ENCODE peak calls at places on chromosomes 16 and 17, in four cellular contexts. One of them, this sample, is unnamed.

GRCh38 chr16:64841071-64841470 is 280.8 kb downstream of the CDH11 start:
- DNase-seq in NCI-H146: no peak
- DNase-seq in frontal cortex: no peak
- DNase-seq in LoVo: no peak
- DNase-seq in this sample: no peak

GRCh38 chr16:48125888-48126287 is 29.9 kb downstream of the ABCC12 start:
- DNase-seq in frontal cortex: no peak
- DNase-seq in LoVo: no peak
- DNase-seq in NCI-H146: no peak
- DNase-seq in this sample: no peak

GRCh38 chr16:88635671-88636070 is 2.7 kb upstream of the IL17C start:
- DNase-seq in LoVo: no peak
- DNase-seq in NCI-H146: no peak
- DNase-seq in frontal cortex: no peak
- DNase-seq in this sample: peak

GRCh38 chr17:37476431-37477130 is 13.1 kb upstream of the DUSP14 start:
- DNase-seq in frontal cortex: no peak
- DNase-seq in LoVo: peak
- DNase-seq in NCI-H146: no peak
- DNase-seq in this sample: no peak

GRCh38 chr17:58447039-58447975 is 30.0 kb upstream of the RNF43 start:
- DNase-seq in LoVo: peak
- DNase-seq in NCI-H146: peak
- DNase-seq in frontal cortex: peak
- DNase-seq in this sample: peak

GRCh38 chr16:57615813-57616212 is 12.6 kb upstream of the ADGRG1 start:
- DNase-seq in frontal cortex: no peak
- DNase-seq in LoVo: no peak
- DNase-seq in NCI-H146: no peak
- DNase-seq in this sample: no peak

GRCh38 chr16:81634380-81635121 is 144.5 kb upstream of the PLCG2 start:
- DNase-seq in LoVo: no peak
- DNase-seq in NCI-H146: peak
- DNase-seq in frontal cortex: no peak
- DNase-seq in this sample: peak

GRCh38 chr17:70074991-70075390 is at the start of gene KCNJ16:
- DNase-seq in frontal cortex: no peak
- DNase-seq in LoVo: no peak
- DNase-seq in NCI-H146: no peak
- DNase-seq in this sample: peak

GRCh38 chr16:75695708-75696107 is 5.6 kb downstream of the DUXB start:
- DNase-seq in NCI-H146: peak
- DNase-seq in LoVo: no peak
- DNase-seq in frontal cortex: no peak
- DNase-seq in this sample: no peak

GRCh38 chr17:65408050-65408449 is 153.4 kb downstream of the AXIN2 start:
- DNase-seq in NCI-H146: no peak
- DNase-seq in LoVo: no peak
- DNase-seq in frontal cortex: no peak
- DNase-seq in this sample: no peak

GRCh38 chr16:381788-382717 is at the start of gene PGAP6:
- DNase-seq in LoVo: peak
- DNase-seq in frontal cortex: peak
- DNase-seq in NCI-H146: peak
- DNase-seq in this sample: peak

GRCh38 chr16:81446318-81447275 is 2.0 kb downstream of the CMIP start:
- DNase-seq in NCI-H146: peak
- DNase-seq in LoVo: no peak
- DNase-seq in frontal cortex: no peak
- DNase-seq in this sample: peak

GRCh38 chr16:75726390-75726789 is at the start of gene CPHXL:
- DNase-seq in LoVo: no peak
- DNase-seq in frontal cortex: no peak
- DNase-seq in NCI-H146: no peak
- DNase-seq in this sample: no peak

GRCh38 chr16:67336111-67336510 is 9.5 kb downstream of the LRRC36 start:
- DNase-seq in frontal cortex: no peak
- DNase-seq in NCI-H146: no peak
- DNase-seq in LoVo: no peak
- DNase-seq in this sample: no peak

GRCh38 chr17:27848941-27849340 is 44.2 kb downstream of the LYRM9 start:
- DNase-seq in frontal cortex: no peak
- DNase-seq in LoVo: no peak
- DNase-seq in NCI-H146: no peak
- DNase-seq in this sample: peak

GRCh38 chr16:58026139-58026704 is 668 bp downstream of the MMP15 start:
- DNase-seq in frontal cortex: peak
- DNase-seq in LoVo: peak
- DNase-seq in NCI-H146: peak
- DNase-seq in this sample: no peak

GRCh38 chr17:14488958-14489550 is 188.2 kb downstream of the HS3ST3B1 start:
- DNase-seq in LoVo: no peak
- DNase-seq in frontal cortex: no peak
- DNase-seq in NCI-H146: no peak
- DNase-seq in this sample: no peak

GRCh38 chr16:68128577-68129305 is 43.6 kb downstream of the NFATC3 start:
- DNase-seq in NCI-H146: no peak
- DNase-seq in frontal cortex: no peak
- DNase-seq in LoVo: no peak
- DNase-seq in this sample: no peak

GRCh38 chr16:68782198-68783174 is 45.4 kb downstream of the CDH1 start:
- DNase-seq in frontal cortex: no peak
- DNase-seq in NCI-H146: no peak
- DNase-seq in LoVo: no peak
- DNase-seq in this sample: no peak

GRCh38 chr16:68915561-68915960 is 72.2 kb downstream of the TANGO6 start:
- DNase-seq in NCI-H146: no peak
- DNase-seq in frontal cortex: no peak
- DNase-seq in LoVo: no peak
- DNase-seq in this sample: no peak

GRCh38 chr16:15051387-15051951 is 4.4 kb downstream of the NTAN1 start:
- DNase-seq in frontal cortex: no peak
- DNase-seq in LoVo: no peak
- DNase-seq in NCI-H146: no peak
- DNase-seq in this sample: no peak

GRCh38 chr16:66656547-66656946 is 40.0 kb downstream of the CMTM4 start:
- DNase-seq in NCI-H146: no peak
- DNase-seq in frontal cortex: no peak
- DNase-seq in LoVo: no peak
- DNase-seq in this sample: no peak

GRCh38 chr17:60231691-60232090 is 81.9 kb downstream of the CA4 start:
- DNase-seq in LoVo: no peak
- DNase-seq in frontal cortex: peak
- DNase-seq in NCI-H146: no peak
- DNase-seq in this sample: no peak

This sample was measured in NCI-H345.